ENCODE peak calls at places on chromosome 1, in nine cellular contexts. Y is cardiac muscle cell; K is IMR-90; L is colonic mucosa; Z is esophagus squamous epithelium; A is upper lobe of right lung; I is A549; V is CD8-positive, alpha-beta T cell; P is astrocyte of the spinal cord. H is an unnamed sample.

GRCh38 chr1:230458509-230458908 is 32.4 kb upstream of the PGBD5 start:
- DNase-seq in Y (peak), K (no peak), L (no peak), Z (no peak), A (no peak), I (no peak), V (no peak), P (peak), H (no peak)

GRCh38 chr1:227094249-227094966 is 154.3 kb downstream of the COQ8A start:
- DNase-seq in Y (no peak), K (no peak), L (peak), Z (no peak), A (no peak), I (no peak), V (no peak), P (no peak), H (no peak)

GRCh38 chr1:200938955-200939354 is 44.3 kb downstream of the INAVA start:
- DNase-seq in Y (peak), K (no peak), L (no peak), Z (no peak), A (no peak), I (no peak), V (peak), P (no peak), H (no peak)

GRCh38 chr1:61502011-61502410 is 222.9 kb downstream of the TM2D1 start:
- DNase-seq in Y (no peak), K (no peak), L (no peak), Z (no peak), A (no peak), I (no peak), V (no peak), P (no peak), H (no peak)

GRCh38 chr1:65344171-65344570 is 34.8 kb downstream of the DNAJC6 start:
- DNase-seq in Y (no peak), K (no peak), L (no peak), Z (no peak), A (no peak), I (no peak), V (no peak), P (no peak), H (no peak)

GRCh38 chr1:53206735-53207379 is 10.2 kb downstream of the CPT2 start:
- DNase-seq in Y (no peak), K (no peak), L (no peak), Z (no peak), A (no peak), I (no peak), V (no peak), P (no peak), H (no peak)

GRCh38 chr1:13541435-13542215 is 27.8 kb upstream of the LRRC38 start:
- DNase-seq in Y (no peak), K (no peak), L (no peak), Z (no peak), A (peak), I (no peak), V (no peak), P (no peak), H (no peak)

GRCh38 chr1:160777486-160778089 is 18.4 kb upstream of the LY9 start:
- DNase-seq in Y (peak), K (no peak), L (peak), Z (no peak), A (no peak), I (peak), V (peak), P (no peak), H (no peak)

GRCh38 chr1:178134061-178134460 is 40.2 kb downstream of the RASAL2 start:
- DNase-seq in Y (peak), K (peak), L (peak), Z (no peak), A (no peak), I (no peak), V (no peak), P (peak), H (no peak)

GRCh38 chr1:43300661-43301094 is at the start of gene TIE1:
- DNase-seq in Y (peak), K (no peak), L (no peak), Z (no peak), A (no peak), I (no peak), V (no peak), P (no peak), H (no peak)

GRCh38 chr1:195604287-195604686 is 1004.0 kb downstream of the KCNT2 start:
- DNase-seq in Y (no peak), K (peak), L (no peak), Z (no peak), A (no peak), I (no peak), V (no peak), P (peak), H (no peak)

GRCh38 chr1:8077602-8078001 is 51.5 kb upstream of the ERRFI1 start:
- DNase-seq in Y (no peak), K (no peak), L (peak), Z (no peak), A (no peak), I (no peak), V (no peak), P (no peak), H (no peak)

GRCh38 chr1:32336963-32337675 is 1.1 kb upstream of the MARCKSL1 start:
- DNase-seq in Y (peak), K (peak), L (no peak), Z (no peak), A (peak), I (no peak), V (peak), P (no peak), H (no peak)

GRCh38 chr1:157399984-157400382 is 152.3 kb downstream of the FCRL5 start:
- DNase-seq in Y (peak), K (no peak), L (no peak), Z (no peak), A (no peak), I (no peak), V (peak), P (peak), H (no peak)

GRCh38 chr1:8902765-8903164 is 24.3 kb upstream of the ENO1 start:
- DNase-seq in Y (peak), K (peak), L (no peak), Z (no peak), A (no peak), I (no peak), V (no peak), P (peak), H (no peak)

GRCh38 chr1:51072040-51072439 is 30.0 kb upstream of the C1orf185 start:
- DNase-seq in Y (no peak), K (no peak), L (peak), Z (no peak), A (no peak), I (no peak), V (no peak), P (no peak), H (no peak)

GRCh38 chr1:157963713-157964112 is 29.7 kb upstream of the KIRREL1 start:
- DNase-seq in Y (peak), K (peak), L (peak), Z (no peak), A (peak), I (peak), V (peak), P (peak), H (no peak)

GRCh38 chr1:11272842-11273594 is at the start of gene UBIAD1:
- DNase-seq in Y (peak), K (peak), L (peak), Z (peak), A (peak), I (peak), V (peak), P (peak), H (peak)

GRCh38 chr1:178542554-178543290 is 29.8 kb downstream of the TEX35 start:
- DNase-seq in Y (peak), K (peak), L (peak), Z (peak), A (peak), I (peak), V (peak), P (peak), H (peak)

GRCh38 chr1:115077286-115077983 is 11.9 kb downstream of the TSPAN2 start:
- DNase-seq in Y (no peak), K (no peak), L (no peak), Z (no peak), A (no peak), I (no peak), V (no peak), P (no peak), H (no peak)

GRCh38 chr1:220818421-220819173 is 31.9 kb downstream of the MTARC1 start:
- DNase-seq in Y (peak), K (peak), L (peak), Z (no peak), A (no peak), I (no peak), V (no peak), P (peak), H (peak)

GRCh38 chr1:240005997-240006650 is 85.6 kb upstream of the FMN2 start:
- DNase-seq in Y (no peak), K (no peak), L (no peak), Z (no peak), A (no peak), I (no peak), V (no peak), P (no peak), H (no peak)

GRCh38 chr1:96559707-96560588 is 161.6 kb upstream of the PTBP2 start:
- DNase-seq in Y (peak), K (peak), L (no peak), Z (no peak), A (no peak), I (no peak), V (no peak), P (peak), H (peak)

GRCh38 chr1:159196543-159196942 is 8.1 kb upstream of the ACKR1 start:
- DNase-seq in Y (no peak), K (no peak), L (no peak), Z (no peak), A (no peak), I (no peak), V (no peak), P (no peak), H (no peak)

GRCh38 chr1:94713472-94714141 is 106.5 kb upstream of the SLC44A3 start:
- DNase-seq in Y (peak), K (peak), L (peak), Z (peak), A (peak), I (peak), V (no peak), P (peak), H (peak)

GRCh38 chr1:30179942-30180543 is 543.3 kb downstream of the MATN1 start:
- DNase-seq in Y (no peak), K (no peak), L (no peak), Z (no peak), A (no peak), I (no peak), V (no peak), P (no peak), H (no peak)

GRCh38 chr1:18956189-18957135 is at the start of gene IFFO2:
- DNase-seq in Y (peak), K (peak), L (peak), Z (peak), A (peak), I (peak), V (peak), P (peak), H (peak)

GRCh38 chr1:18954270-18955071 is 2.0 kb downstream of the IFFO2 start:
- DNase-seq in Y (peak), K (no peak), L (no peak), Z (no peak), A (no peak), I (no peak), V (no peak), P (no peak), H (no peak)

GRCh38 chr1:18957136-18957521 is 653 bp upstream of the IFFO2 start:
- DNase-seq in Y (no peak), K (no peak), L (peak), Z (no peak), A (no peak), I (no peak), V (no peak), P (no peak), H (no peak)

GRCh38 chr1:18955116-18955441 is 1.4 kb downstream of the IFFO2 start:
- DNase-seq in Y (peak), K (no peak), L (no peak), Z (no peak), A (no peak), I (no peak), V (no peak), P (no peak), H (no peak)

GRCh38 chr1:18955442-18956188 is 861 bp downstream of the IFFO2 start:
- DNase-seq in Y (peak), K (no peak), L (peak), Z (no peak), A (peak), I (no peak), V (peak), P (no peak), H (no peak)
- TF ChIP-seq CTCF in Y (no peak), K (peak), L (no peak), Z (no peak), A (no peak), I (no peak), V (no peak), P (no peak), H (no peak)

DNA sequence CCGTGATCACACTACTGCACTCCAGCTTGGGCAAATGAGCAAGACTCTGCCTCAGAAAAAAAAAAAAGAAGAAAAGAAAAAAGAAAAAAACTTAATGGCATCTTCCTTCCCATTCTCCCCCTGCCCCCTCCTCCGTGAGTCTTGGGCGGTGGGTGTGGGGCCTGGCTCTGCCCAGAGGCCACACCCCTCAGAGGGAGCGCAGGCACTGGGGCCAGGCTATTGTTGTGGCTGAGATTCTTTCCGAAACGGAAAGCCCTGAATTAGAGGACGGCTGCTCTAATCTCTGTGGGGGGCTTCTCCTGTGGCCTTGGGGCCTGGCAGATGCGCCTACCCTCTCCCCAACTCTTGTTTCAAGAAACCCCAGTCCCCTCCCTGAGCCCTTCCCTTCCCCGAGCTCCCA is 4.1 kb upstream of the FAM110D start:
- DNase-seq in Y (no peak), K (no peak), L (no peak), Z (no peak), A (no peak), I (no peak), V (no peak), P (no peak), H (no peak)
- H3K4me3 ChIP-seq in Y (no peak), K (no peak), L (no peak), Z (no peak), A (no peak), I (no peak), V (no peak), P (no peak), H (no peak)

GRCh38 chr1:162627662-162628296 is 4.5 kb upstream of the DDR2 start:
- DNase-seq in Y (peak), K (peak), L (no peak), Z (no peak), A (no peak), I (peak), V (no peak), P (no peak), H (no peak)
- TF ChIP-seq CTCF in Y (peak), K (peak), L (peak), Z (no peak), A (peak), I (peak), V (peak), P (peak), H (peak)

DNA sequence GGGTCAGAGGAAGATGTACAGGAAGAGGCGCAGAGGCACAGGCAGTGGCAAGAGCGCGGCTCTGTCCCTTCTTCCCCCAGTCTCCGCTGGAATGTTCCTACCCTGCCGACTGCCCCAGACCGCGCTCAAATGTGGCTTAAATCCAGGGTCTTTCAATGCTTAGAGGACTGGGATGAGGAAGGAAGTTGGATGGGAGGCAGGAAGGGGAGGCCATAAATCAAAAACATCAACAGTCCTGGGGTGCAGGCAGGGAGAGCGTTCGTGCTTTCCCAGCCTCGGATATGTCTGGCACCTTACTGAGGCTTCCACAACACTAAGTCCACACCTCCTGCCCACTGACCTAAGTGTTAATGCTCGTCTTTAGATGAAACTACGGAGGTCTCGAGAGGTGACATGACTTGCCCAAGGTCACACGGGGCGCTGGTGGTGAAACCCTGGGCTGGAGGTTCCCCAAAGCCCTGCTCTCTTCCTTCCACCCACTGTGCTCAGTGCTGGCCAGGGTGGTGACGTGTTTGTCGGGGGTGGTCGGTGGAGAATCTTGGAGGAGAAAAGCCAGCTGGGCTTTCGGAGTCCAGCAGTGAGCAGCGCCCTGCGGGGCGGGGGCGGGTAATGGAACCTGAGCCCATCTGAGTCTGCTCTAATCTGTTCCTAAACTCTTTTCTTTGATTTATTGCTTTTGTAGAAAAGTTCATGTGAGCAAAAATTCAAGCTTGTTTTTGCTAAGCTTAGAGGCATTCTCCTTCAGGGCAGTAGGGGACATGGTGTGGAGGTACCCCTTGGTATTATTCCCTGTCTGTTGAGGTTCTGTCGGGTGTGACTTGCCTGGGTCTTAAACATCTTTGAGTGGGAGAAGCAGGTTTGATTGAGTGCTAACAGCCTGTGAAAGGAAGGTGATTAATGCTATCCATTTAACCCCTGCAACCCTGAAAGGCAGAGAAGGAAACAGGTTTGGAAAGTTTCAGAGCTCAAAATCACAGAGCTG is 725 bp downstream of the CDA start:
- DNase-seq in Y (peak), K (peak), L (peak), Z (no peak), A (peak), I (no peak), V (no peak), P (peak), H (no peak)
- H3K4me3 ChIP-seq in Y (no peak), K (no peak), L (peak), Z (peak), A (peak), I (peak), V (no peak), P (no peak), H (no peak)

H was measured in astrocyte of the cerebellum.